ENCODE peak calls at places on chromosome 11, in eight cellular contexts. Y, P, L, I, W, F, J and H are unnamed samples.

GRCh38 chr11:126440792-126441514 is 85.5 kb downstream of the ST3GAL4 start:
- DNase-seq in Y (peak), P (peak), L (peak), I (peak), W (peak), F (peak), J (peak), H (peak)

GRCh38 chr11:124798991-124799383 is 1.2 kb downstream of the MSANTD2 start:
- DNase-seq in Y (peak), P (no peak), L (no peak), I (no peak), W (peak), F (peak), J (peak), H (peak)

GRCh38 chr11:117807482-117808272 is 10.7 kb upstream of the DSCAML1 start:
- DNase-seq in Y (no peak), P (peak), L (peak), I (peak), W (peak), F (peak), J (no peak), H (peak)

GRCh38 chr11:76395296-76395695 is 14.2 kb downstream of the GVQW3 start:
- DNase-seq in Y (no peak), P (no peak), L (no peak), I (no peak), W (no peak), F (no peak), J (no peak), H (no peak)

GRCh38 chr11:130806746-130807145 is 109.5 kb downstream of the SNX19 start:
- DNase-seq in Y (no peak), P (no peak), L (no peak), I (no peak), W (no peak), F (peak), J (no peak), H (no peak)

GRCh38 chr11:68831124-68831523 is 10.6 kb downstream of the CPT1A start:
- DNase-seq in Y (no peak), P (no peak), L (no peak), I (no peak), W (no peak), F (no peak), J (no peak), H (no peak)

GRCh38 chr11:128467610-128468041 is 119.7 kb downstream of the ETS1 start:
- DNase-seq in Y (peak), P (no peak), L (no peak), I (peak), W (peak), F (no peak), J (peak), H (no peak)

GRCh38 chr11:95641506-95641905 is 148.1 kb downstream of the FAM76B start:
- DNase-seq in Y (peak), P (no peak), L (no peak), I (no peak), W (no peak), F (peak), J (no peak), H (no peak)

GRCh38 chr11:47372422-47372821 is 5.9 kb downstream of the SPI1 start:
- DNase-seq in Y (no peak), P (no peak), L (no peak), I (no peak), W (no peak), F (no peak), J (peak), H (no peak)

GRCh38 chr11:14499178-14499559 is 442 bp downstream of the COPB1 start:
- DNase-seq in Y (peak), P (no peak), L (peak), I (no peak), W (peak), F (no peak), J (no peak), H (peak)

GRCh38 chr11:103112364-103112763 is 3.1 kb downstream of the DYNC2H1 start:
- DNase-seq in Y (no peak), P (no peak), L (no peak), I (no peak), W (no peak), F (no peak), J (no peak), H (no peak)

GRCh38 chr11:103110406-103110805 is 1.2 kb downstream of the DYNC2H1 start:
- DNase-seq in Y (peak), P (no peak), L (no peak), I (peak), W (peak), F (no peak), J (no peak), H (peak)

GRCh38 chr11:103109818-103110388 is 677 bp downstream of the DYNC2H1 start:
- DNase-seq in Y (no peak), P (no peak), L (peak), I (no peak), W (no peak), F (no peak), J (no peak), H (no peak)

GRCh38 chr11:103108933-103109817 is at the start of gene DYNC2H1:
- DNase-seq in Y (peak), P (peak), L (peak), I (peak), W (peak), F (peak), J (peak), H (peak)

DNA sequence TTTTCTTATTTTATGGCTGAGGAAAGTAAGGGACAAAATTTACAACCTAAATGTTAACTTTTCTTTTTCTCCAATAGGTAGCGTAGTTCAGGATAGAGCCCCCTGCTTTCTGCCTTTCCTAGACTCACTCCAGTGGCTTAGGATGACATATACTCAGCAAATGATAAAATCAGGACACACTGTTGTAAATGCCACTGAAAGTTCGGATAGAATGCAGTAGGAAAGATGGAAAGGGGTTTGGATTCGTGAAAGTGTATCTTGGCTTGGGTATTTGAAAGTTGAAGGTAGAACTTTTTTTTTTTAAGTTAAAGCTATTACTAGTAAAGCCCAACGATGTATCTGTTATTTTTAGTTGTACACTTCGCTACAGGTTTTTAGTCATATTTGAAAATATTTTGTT is 2.2 kb downstream of the DYNC2H1 start:
- DNase-seq in Y (no peak), P (no peak), L (no peak), I (no peak), W (no peak), F (no peak), J (no peak), H (no peak)
- H2AFZ ChIP-seq in Y (no peak), P (no peak), L (no peak), I (no peak), W (no peak), F (no peak), J (no peak), H (no peak)

GRCh38 chr11:8065031-8065430 is 16.0 kb upstream of the TUB start:
- DNase-seq in Y (no peak), P (no peak), L (no peak), I (no peak), W (no peak), F (no peak), J (no peak), H (no peak)

GRCh38 chr11:8067929-8068575 is 13.0 kb upstream of the TUB start:
- DNase-seq in Y (no peak), P (no peak), L (no peak), I (no peak), W (no peak), F (no peak), J (no peak), H (no peak)

GRCh38 chr11:8067567-8067928 is 13.5 kb upstream of the TUB start:
- DNase-seq in Y (no peak), P (no peak), L (no peak), I (no peak), W (no peak), F (no peak), J (no peak), H (no peak)

GRCh38 chr11:8066911-8067455 is 14.0 kb upstream of the TUB start:
- DNase-seq in Y (no peak), P (no peak), L (no peak), I (no peak), W (no peak), F (no peak), J (no peak), H (no peak)

DNA sequence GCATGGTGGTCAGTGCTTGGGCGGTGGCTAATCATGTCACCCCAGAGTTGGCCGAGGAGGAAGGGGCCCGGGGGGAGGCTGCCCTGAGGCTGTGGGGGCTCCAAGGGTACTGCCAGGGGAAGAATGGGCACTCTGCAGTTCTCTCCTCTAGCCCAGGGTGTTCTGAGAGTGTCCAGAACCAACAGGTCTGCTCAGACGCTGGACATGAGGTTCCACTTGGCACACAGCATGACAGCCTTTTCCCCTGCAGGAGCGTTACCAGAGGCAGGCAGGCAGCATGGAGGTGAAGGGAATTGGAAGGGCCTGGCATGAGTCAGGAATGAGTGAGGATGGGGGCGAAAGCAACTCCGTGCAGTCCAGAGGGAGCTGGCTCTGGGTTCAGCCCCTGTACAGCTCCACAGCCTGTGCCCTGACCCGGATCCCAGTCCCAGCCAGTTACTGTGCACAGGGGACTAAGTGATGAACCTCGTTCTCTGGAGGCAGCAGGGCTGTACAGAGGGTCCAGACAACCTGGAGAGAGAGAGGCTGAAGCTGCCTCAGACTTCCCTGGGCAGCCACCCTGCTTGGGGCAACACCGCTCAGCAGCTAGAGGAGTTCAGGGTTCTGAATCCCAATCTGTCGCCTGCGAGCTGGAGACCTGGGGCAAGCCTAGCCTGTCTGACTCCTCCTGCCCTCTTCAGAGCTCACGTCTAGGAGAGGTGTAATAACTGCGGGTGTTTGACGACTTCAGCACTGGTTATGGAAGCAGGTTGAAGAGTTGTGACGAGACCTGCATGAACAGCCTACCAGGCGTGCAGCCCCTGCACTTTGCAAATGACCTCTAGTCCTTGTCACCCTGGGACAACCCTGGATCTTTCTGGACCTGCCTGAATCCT is 14.7 kb upstream of the TUB start:
- DNase-seq in Y (no peak), P (no peak), L (no peak), I (no peak), W (no peak), F (no peak), J (no peak), H (no peak)
- H2AFZ ChIP-seq in Y (no peak), P (no peak), L (no peak), I (no peak), W (no peak), F (no peak), J (no peak), H (no peak)

GRCh38 chr11:113689711-113690618 is 16.1 kb downstream of the TMPRSS5 start:
- DNase-seq in Y (no peak), P (no peak), L (no peak), I (no peak), W (no peak), F (no peak), J (no peak), H (no peak)
- H2AFZ ChIP-seq in Y (peak), P (no peak), L (no peak), I (no peak), W (peak), F (no peak), J (no peak), H (no peak)

GRCh38 chr11:83684071-83684470 is 397.9 kb upstream of the CCDC90B start:
- DNase-seq in Y (no peak), P (no peak), L (no peak), I (no peak), W (no peak), F (no peak), J (no peak), H (no peak)

GRCh38 chr11:83681045-83681781 is 395.0 kb upstream of the CCDC90B start:
- DNase-seq in Y (peak), P (peak), L (peak), I (peak), W (no peak), F (peak), J (no peak), H (no peak)

GRCh38 chr11:83681944-83682644 is 395.9 kb upstream of the CCDC90B start:
- DNase-seq in Y (no peak), P (no peak), L (no peak), I (no peak), W (no peak), F (no peak), J (no peak), H (no peak)

GRCh38 chr11:83680351-83680750 is 394.2 kb upstream of the CCDC90B start:
- DNase-seq in Y (no peak), P (no peak), L (peak), I (no peak), W (no peak), F (no peak), J (no peak), H (no peak)

GRCh38 chr11:83682645-83682973 is 396.4 kb upstream of the CCDC90B start:
- DNase-seq in Y (no peak), P (no peak), L (no peak), I (no peak), W (no peak), F (peak), J (no peak), H (no peak)
- H2AFZ ChIP-seq in Y (no peak), P (no peak), L (no peak), I (no peak), W (no peak), F (no peak), J (no peak), H (no peak)

GRCh38 chr11:42707541-42707940 is 604.3 kb upstream of the API5 start:
- DNase-seq in Y (no peak), P (no peak), L (no peak), I (no peak), W (no peak), F (no peak), J (peak), H (no peak)

DNA sequence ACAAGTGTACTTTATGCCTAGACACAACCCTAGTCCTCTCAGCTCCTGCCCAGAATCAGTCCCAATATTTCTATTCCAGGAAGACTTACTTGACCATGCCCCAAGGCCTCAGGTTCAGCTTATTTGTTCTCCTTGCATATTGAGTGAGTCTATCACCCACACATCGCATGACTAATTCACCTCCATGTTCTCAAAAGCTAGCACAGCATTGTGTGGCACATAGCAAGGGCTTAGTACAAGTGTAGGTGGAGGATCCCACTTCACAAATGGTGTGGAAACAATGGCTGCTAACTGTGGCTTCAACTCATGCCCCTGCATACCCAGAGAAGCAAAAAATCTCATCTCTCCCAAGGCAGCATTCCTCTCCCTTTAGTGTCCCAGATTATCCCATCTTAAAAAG is 602.6 kb upstream of the API5 start:
- DNase-seq in Y (no peak), P (no peak), L (peak), I (no peak), W (no peak), F (no peak), J (peak), H (no peak)
- H2AFZ ChIP-seq in Y (no peak), P (no peak), L (no peak), I (no peak), W (no peak), F (no peak), J (no peak), H (no peak)